ENCODE peak calls at places on chromosomes 4 and X, in four cellular contexts. One of them, this sample, is unnamed.

GRCh38 chr4:65661469-65661868 is 8.8 kb downstream of the EPHA5 start:
- DNase-seq in uterus: no peak
- DNase-seq in neuronal stem cell: no peak
- DNase-seq in brain microvascular endothelial cell: no peak
- DNase-seq in this sample: no peak

GRCh38 chr4:53844133-53844532 is 220.3 kb downstream of the CHIC2 start:
- DNase-seq in neuronal stem cell: no peak
- DNase-seq in uterus: no peak
- DNase-seq in brain microvascular endothelial cell: no peak
- DNase-seq in this sample: no peak

GRCh38 chr4:128782076-128782715 is 27.3 kb upstream of the JADE1 start:
- DNase-seq in uterus: peak
- DNase-seq in brain microvascular endothelial cell: no peak
- DNase-seq in neuronal stem cell: no peak
- DNase-seq in this sample: peak

GRCh38 chr4:103451341-103451740 is 253.2 kb upstream of the CENPE start:
- DNase-seq in uterus: no peak
- DNase-seq in brain microvascular endothelial cell: no peak
- DNase-seq in neuronal stem cell: no peak
- DNase-seq in this sample: no peak

GRCh38 chrX:41429592-41429991 is 17.6 kb upstream of the NYX start:
- DNase-seq in brain microvascular endothelial cell: no peak
- DNase-seq in neuronal stem cell: no peak
- DNase-seq in uterus: no peak
- DNase-seq in this sample: no peak

GRCh38 chrX:124098089-124098488 is 136.6 kb downstream of the STAG2 start:
- DNase-seq in brain microvascular endothelial cell: no peak
- DNase-seq in uterus: no peak
- DNase-seq in neuronal stem cell: no peak
- DNase-seq in this sample: peak

GRCh38 chrX:113384628-113385027 is 544.0 kb upstream of the AMOT start:
- DNase-seq in neuronal stem cell: no peak
- DNase-seq in brain microvascular endothelial cell: no peak
- DNase-seq in uterus: no peak
- DNase-seq in this sample: no peak

GRCh38 chr4:113222431-113222979 is 173.1 kb downstream of the ANK2 start:
- DNase-seq in neuronal stem cell: no peak
- DNase-seq in uterus: no peak
- DNase-seq in brain microvascular endothelial cell: peak
- DNase-seq in this sample: no peak

GRCh38 chrX:131854586-131854985 is 168.5 kb upstream of the STK26 start:
- DNase-seq in uterus: no peak
- DNase-seq in brain microvascular endothelial cell: no peak
- DNase-seq in neuronal stem cell: no peak
- DNase-seq in this sample: peak

GRCh38 chrX:56761167-56761566 is 32.1 kb downstream of the NBDY start:
- DNase-seq in uterus: no peak
- DNase-seq in neuronal stem cell: no peak
- DNase-seq in brain microvascular endothelial cell: no peak
- DNase-seq in this sample: no peak

GRCh38 chrX:123959281-123960063 is 2.0 kb upstream of the STAG2 start:
- DNase-seq in neuronal stem cell: peak
- DNase-seq in uterus: peak
- DNase-seq in brain microvascular endothelial cell: no peak
- DNase-seq in this sample: peak

GRCh38 chrX:49992809-49993208 is 70.4 kb downstream of the CLCN5 start:
- DNase-seq in brain microvascular endothelial cell: no peak
- DNase-seq in uterus: no peak
- DNase-seq in neuronal stem cell: no peak
- DNase-seq in this sample: no peak

GRCh38 chr4:136562842-136563241 is 969.5 kb downstream of the PCDH18 start:
- DNase-seq in uterus: no peak
- DNase-seq in neuronal stem cell: no peak
- DNase-seq in brain microvascular endothelial cell: peak
- DNase-seq in this sample: no peak

GRCh38 chr4:169621754-169622481 is 1.5 kb downstream of the CLCN3 start:
- DNase-seq in neuronal stem cell: no peak
- DNase-seq in brain microvascular endothelial cell: peak
- DNase-seq in uterus: no peak
- DNase-seq in this sample: peak

GRCh38 chr4:149056615-149057014 is 614.4 kb upstream of the NR3C2 start:
- DNase-seq in brain microvascular endothelial cell: no peak
- DNase-seq in neuronal stem cell: no peak
- DNase-seq in uterus: no peak
- DNase-seq in this sample: no peak

GRCh38 chr4:78776729-78777555 is 792 bp downstream of the BMP2K start:
- DNase-seq in brain microvascular endothelial cell: peak
- DNase-seq in uterus: peak
- DNase-seq in neuronal stem cell: peak
- DNase-seq in this sample: peak

GRCh38 chr4:184951668-184952160 is 66.6 kb upstream of the HELT start:
- DNase-seq in neuronal stem cell: no peak
- DNase-seq in brain microvascular endothelial cell: no peak
- DNase-seq in uterus: no peak
- DNase-seq in this sample: no peak

GRCh38 chr4:128831526-128832252 is 22.2 kb downstream of the JADE1 start:
- DNase-seq in neuronal stem cell: peak
- DNase-seq in uterus: no peak
- DNase-seq in brain microvascular endothelial cell: peak
- DNase-seq in this sample: no peak

GRCh38 chrX:108437354-108437753 is 868 bp downstream of the COL4A6 start:
- DNase-seq in uterus: no peak
- DNase-seq in neuronal stem cell: no peak
- DNase-seq in brain microvascular endothelial cell: no peak
- DNase-seq in this sample: no peak

GRCh38 chr4:53019485-53020382 is 157.6 kb downstream of the RASL11B start:
- DNase-seq in uterus: peak
- DNase-seq in neuronal stem cell: no peak
- DNase-seq in brain microvascular endothelial cell: peak
- DNase-seq in this sample: no peak